ENCODE peak calls at places on chromosome 16, in five cellular contexts. E, F, O, B and Z are unnamed samples.

GRCh38 chr16:29893553-29893952 is 5.8 kb downstream of the SEZ6L2 start:
- DNase-seq in F (no peak), E (no peak), B (no peak), O (no peak), Z (no peak)

GRCh38 chr16:23323224-23324030 is 21.3 kb downstream of the SCNN1B start:
- DNase-seq in O (no peak), F (no peak), E (no peak), B (no peak), Z (no peak)

GRCh38 chr16:29736112-29736511 is 9.7 kb downstream of the C16orf54 start:
- DNase-seq in E (no peak), F (no peak), B (no peak), O (no peak), Z (no peak)

GRCh38 chr16:57526498-57526897 is 9.9 kb downstream of the CCDC102A start:
- DNase-seq in O (no peak), B (no peak), F (no peak), E (no peak), Z (no peak)

GRCh38 chr16:31138621-31139578 is 3.4 kb upstream of the PRSS8 start:
- DNase-seq in F (peak; percentile 89), B (peak; percentile 89), E (no peak), O (no peak), Z (no peak)

GRCh38 chr16:82507271-82507670 is 119.5 kb upstream of the CDH13 start:
- DNase-seq in B (no peak), F (no peak), O (no peak), E (no peak), Z (no peak)

GRCh38 chr16:30750876-30751465 is 2.7 kb downstream of the PHKG2 start:
- DNase-seq in B (no peak), E (no peak), F (no peak), O (no peak), Z (no peak)

GRCh38 chr16:85674418-85674755 is 14.4 kb downstream of the GINS2 start:
- DNase-seq in B (no peak), O (no peak), E (no peak), F (no peak), Z (no peak)

GRCh38 chr16:85842435-85842834 is 42.9 kb downstream of the COX4I1 start:
- DNase-seq in F (no peak), B (no peak), E (no peak), O (no peak), Z (no peak)

GRCh38 chr16:58377932-58378331 is 14.3 kb upstream of the GINS3 start:
- DNase-seq in E (no peak), B (no peak), O (no peak), F (no peak), Z (no peak)

GRCh38 chr16:2767891-2768290 is 9.2 kb downstream of the ELOB start:
- DNase-seq in O (no peak), E (no peak), F (no peak), B (peak; percentile 15), Z (no peak)

GRCh38 chr16:2767140-2767731 is 9.8 kb downstream of the ELOB start:
- DNase-seq in B (peak; percentile 43), E (no peak), F (no peak), O (no peak), Z (no peak)

GRCh38 chr16:2769100-2769529 is 8.0 kb downstream of the ELOB start:
- DNase-seq in O (no peak), B (peak; percentile 30), F (no peak), E (no peak), Z (no peak)

GRCh38 chr16:2769675-2770056 is 7.4 kb downstream of the ELOB start:
- DNase-seq in B (peak; percentile 64), O (no peak), F (peak; percentile 44), E (no peak), Z (no peak)

GRCh38 chr16:2768403-2769089 is 8.5 kb downstream of the ELOB start:
- DNase-seq in O (no peak), B (peak; percentile 40), F (no peak), E (no peak), Z (no peak)
- H3K4me3 ChIP-seq in O (no peak overlapping the region), B (no peak overlapping the region), F (no peak overlapping the region), E (no peak overlapping the region), Z (no peak overlapping the region)

DNA sequence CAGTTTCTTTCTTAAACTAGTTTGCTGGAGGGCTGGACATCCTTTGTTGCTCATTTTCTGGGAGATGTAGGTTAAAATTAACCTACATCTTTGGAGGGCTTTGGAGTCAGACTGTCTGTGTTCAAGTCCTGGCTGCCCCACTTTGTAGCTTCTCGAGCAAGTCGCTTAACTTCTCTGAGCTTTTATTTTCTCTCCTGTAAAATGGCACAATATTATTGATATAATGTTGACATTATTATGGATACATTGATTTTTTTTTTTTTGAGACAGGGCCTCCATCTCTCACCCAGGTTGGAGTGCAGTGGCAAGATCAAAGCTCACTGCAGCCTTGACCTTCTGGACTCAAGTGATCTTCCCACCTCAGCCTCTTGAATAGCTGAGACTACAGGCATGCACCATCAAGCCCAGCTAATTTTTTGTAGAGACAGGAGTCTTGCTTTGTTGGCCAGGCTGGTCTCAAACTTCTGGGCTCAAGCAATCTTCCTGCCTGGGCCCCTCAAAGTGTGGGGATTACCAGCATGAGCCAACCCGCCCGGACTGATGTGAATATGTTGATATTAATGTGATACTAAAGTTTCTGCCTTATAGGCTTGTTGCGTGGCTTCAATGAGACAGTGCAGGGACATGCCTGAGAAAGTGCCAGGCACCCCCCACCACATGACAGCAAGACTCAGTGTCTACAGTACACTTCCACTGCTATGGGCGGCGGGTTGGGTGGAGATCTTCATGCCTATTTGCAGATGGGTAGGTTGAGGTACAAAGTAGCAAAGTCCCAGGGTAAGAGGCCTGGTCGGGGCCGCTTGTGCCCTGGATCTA is 31.6 kb upstream of the RMI2 start:
- DNase-seq in B (no peak), F (no peak), E (no peak), O (no peak), Z (no peak)
- H3K4me3 ChIP-seq in B (no peak overlapping the region), F (no peak overlapping the region), E (no peak overlapping the region), O (no peak overlapping the region), Z (no peak overlapping the region)

DNA sequence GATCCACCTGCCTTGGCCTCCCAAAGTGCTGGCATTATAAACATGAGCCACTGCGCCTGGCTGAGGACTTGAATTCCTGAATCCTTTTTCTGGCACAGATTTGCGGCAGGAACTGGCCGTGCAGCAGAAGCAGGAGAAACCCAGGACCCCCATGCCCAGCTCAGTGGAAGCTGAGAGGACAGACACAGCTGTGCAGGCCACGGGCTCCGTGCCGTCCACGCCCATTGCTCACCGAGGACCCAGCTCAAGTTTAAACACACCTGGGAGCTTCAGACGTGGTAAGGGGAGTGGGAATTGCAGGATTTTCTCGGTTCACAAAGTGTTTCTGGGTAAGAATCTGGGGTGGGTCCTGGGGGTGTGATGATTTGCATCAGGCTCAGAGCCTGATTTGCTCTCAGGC is 41.0 kb downstream of the NDE1 start:
- DNase-seq in E (no peak), B (no peak), O (no peak), F (no peak), Z (no peak)
- H3K4me3 ChIP-seq in E (no peak overlapping the region), B (no peak overlapping the region), O (no peak overlapping the region), F (no peak overlapping the region), Z (no peak overlapping the region)

GRCh38 chr16:80682435-80683070 is 121.8 kb downstream of the CDYL2 start:
- DNase-seq in O (no peak), F (no peak), B (no peak), E (peak; percentile 59), Z (peak; percentile 82)
- H3K4me3 ChIP-seq in O (no peak overlapping the region), F (no peak overlapping the region), B (no peak overlapping the region), E (peak overlapping the region; percentile 30), Z (peak overlapping the region; percentile 52)

DNA sequence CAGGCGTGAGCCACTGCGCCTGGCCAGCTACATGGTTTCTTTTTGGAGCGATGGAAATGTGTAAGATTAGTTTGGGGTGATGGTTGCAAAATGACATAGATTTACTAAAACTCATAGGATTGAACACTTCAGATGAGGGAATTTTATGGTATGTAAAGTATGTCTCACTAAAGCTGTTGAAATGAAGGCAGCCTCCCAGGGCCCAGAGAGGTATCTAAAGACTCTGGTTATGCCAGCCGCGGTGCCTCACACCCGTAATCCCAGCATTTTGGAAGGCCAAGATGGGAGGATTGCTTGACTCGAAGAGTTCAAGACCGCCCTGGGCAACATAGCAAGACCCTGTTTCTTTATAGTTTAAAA is 254.9 kb downstream of the PARN start:
- DNase-seq in B (no peak), E (no peak), O (no peak), F (no peak), Z (no peak)
- H3K4me3 ChIP-seq in B (no peak overlapping the region), E (no peak overlapping the region), O (no peak overlapping the region), F (no peak overlapping the region), Z (no peak overlapping the region)